ENCODE peak calls at places on chromosomes 16 and 17, in nine cellular contexts. V is body of pancreas; Q is CD8-positive, alpha-beta T cell; X is aorta; W is heart right ventricle; J is PC-9; A is tibial artery; H is left ventricle myocardium inferior; D is Peyer's patch. E is an unnamed sample. For H3K4me1 and H3K9me3, the result is how much of the 10 kb centered on the place peaks cover.

GRCh38 chr16:55570159-55570558 is 3.7 kb downstream of the CAPNS2 start:
- DNase-seq in A (no peak), H (no peak), V (no peak), W (no peak), Q (no peak), D (no peak), X (no peak), J (no peak), E (no peak)

GRCh38 chr17:15279011-15279477 is 13.9 kb upstream of the PMP22 start:
- DNase-seq in H (no peak), X (no peak), V (no peak), W (no peak), D (no peak), Q (no peak), A (no peak), J (no peak), E (no peak)

GRCh38 chr17:47615766-47616424 is 33.8 kb upstream of the KPNB1 start:
- DNase-seq in H (no peak), X (no peak), Q (no peak), A (no peak), D (no peak), J (no peak), W (no peak), V (no peak), E (no peak)

GRCh38 chr17:9371019-9371418 is 204.6 kb downstream of the STX8 start:
- DNase-seq in J (peak), A (no peak), H (no peak), X (no peak), D (no peak), V (no peak), Q (no peak), W (peak), E (no peak)

GRCh38 chr16:964696-965395 is 5.9 kb downstream of the LMF1 start:
- DNase-seq in X (no peak), J (peak), Q (peak), W (no peak), H (no peak), D (no peak), A (no peak), V (no peak), E (no peak)

GRCh38 chr17:5237541-5238016 is 2.9 kb upstream of the SCIMP start:
- DNase-seq in H (peak), D (peak), Q (peak), X (peak), A (peak), J (peak), W (peak), V (peak), E (peak)

GRCh38 chr17:78442648-78443128 is 64.2 kb downstream of the PGS1 start:
- DNase-seq in H (peak), D (no peak), X (peak), W (peak), A (peak), Q (no peak), J (no peak), V (peak), E (peak)

GRCh38 chr17:42233148-42233547 is 38.9 kb upstream of the GHDC start:
- DNase-seq in X (no peak), H (no peak), A (no peak), D (no peak), W (no peak), J (no peak), Q (no peak), V (no peak), E (no peak)

GRCh38 chr16:49706620-49707355 is 149.1 kb downstream of the ZNF423 start:
- DNase-seq in W (no peak), Q (no peak), J (no peak), V (no peak), X (no peak), A (no peak), D (no peak), H (no peak), E (no peak)

GRCh38 chr17:7888184-7888920 is at the start of gene CHD3:
- DNase-seq in Q (peak), X (no peak), D (peak), V (peak), J (peak), A (no peak), W (no peak), H (no peak), E (no peak)

DNA sequence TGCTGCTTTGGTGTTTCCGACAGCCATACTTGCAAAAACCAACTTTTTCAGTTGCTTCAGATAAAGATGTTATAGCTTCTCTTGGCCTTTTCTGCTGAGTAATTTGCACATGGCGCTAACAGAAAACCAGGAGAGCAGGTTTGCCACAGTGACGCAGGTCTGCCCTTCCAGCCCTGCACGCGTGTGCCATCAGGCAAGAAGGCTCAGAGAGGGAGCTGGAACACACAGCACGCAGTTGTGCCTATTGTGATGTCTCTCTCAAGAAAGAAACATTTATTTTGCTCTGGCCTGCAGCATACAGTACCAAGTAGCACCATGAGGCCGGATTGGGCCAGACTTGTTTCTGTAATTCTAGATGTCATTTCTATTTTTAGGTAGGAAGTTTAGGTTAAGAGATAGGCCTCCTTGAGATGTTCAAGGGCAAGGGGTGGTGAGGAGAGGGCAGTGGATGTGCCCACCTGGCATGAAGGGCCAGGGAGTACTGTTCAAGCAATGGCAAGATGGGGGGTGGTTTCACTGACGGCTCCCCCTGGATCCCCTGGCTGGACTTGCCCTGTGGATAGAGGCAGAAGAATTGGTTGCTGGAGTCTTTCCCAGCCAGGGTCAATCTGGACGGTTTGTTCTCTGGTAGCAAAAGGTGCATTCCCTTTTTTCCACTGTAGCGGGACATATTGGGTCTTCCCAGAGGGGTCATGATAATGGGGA is 1.9 kb downstream of the CBX2 start:
- DNase-seq in H (no peak), A (no peak), J (no peak), W (no peak), V (no peak), Q (no peak), X (peak), D (no peak), E (no peak)
- H3K4me1 ChIP-seq in H (under half), A (under half), J (under half), W (under half), V (under half), Q (under half), X (under half), D (under half), E (under half)

GRCh38 chr16:60636117-60636516 is 1400.1 kb downstream of the CDH8 start:
- DNase-seq in J (peak), Q (no peak), W (no peak), V (no peak), H (no peak), X (no peak), A (no peak), D (no peak), E (no peak)
- H3K9me3 ChIP-seq in J (under half), Q (under half), W (under half), V (under half), H (under half), X (under half), A (under half), D (under half), E (under half)

DNA sequence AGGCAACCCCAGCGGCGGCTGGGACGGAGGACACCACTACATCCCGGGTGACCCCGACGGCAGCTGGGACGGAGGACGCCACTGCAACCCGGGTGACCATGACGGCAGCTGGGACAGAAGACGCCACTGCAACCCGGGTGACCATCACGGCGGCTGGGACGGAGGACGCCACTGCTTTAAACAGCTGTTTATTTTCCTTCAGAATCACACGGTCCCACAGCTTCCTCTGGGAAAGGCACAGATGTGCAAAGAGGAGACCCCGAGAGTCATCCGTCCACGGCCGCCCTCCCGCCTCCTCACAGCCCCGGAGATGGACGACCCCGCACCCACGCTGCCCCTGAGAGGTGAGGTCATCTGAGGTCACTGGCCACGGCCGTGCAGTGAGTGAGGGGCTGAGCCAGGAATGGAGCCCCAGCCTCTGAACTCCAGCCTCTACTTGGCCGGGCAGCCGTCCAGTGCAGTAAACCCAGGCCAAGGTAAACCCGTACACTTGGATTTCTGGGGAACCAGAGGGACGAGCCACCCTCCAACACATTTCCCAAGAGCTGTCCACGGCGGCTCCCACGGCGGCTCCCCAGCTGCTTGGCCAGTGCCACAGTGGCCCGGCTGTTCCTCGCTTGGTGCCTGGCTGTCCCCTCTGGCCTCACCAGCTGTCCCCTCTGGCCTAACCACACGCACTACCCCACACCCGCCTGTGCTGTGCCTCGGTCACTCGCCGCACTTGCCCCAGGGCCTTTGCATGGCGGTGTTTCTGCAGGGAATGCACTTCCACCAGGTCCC is 43.2 kb upstream of the PABPN1L start:
- DNase-seq in V (peak), A (no peak), H (no peak), D (no peak), W (peak), J (no peak), Q (no peak), X (no peak), E (no peak)
- H3K4me1 ChIP-seq in V (under half), A (under half), H (half or more), D (under half), W (under half), J (under half), Q (under half), X (under half), E (under half)

GRCh38 chr17:22467720-22468119 is 775.4 kb downstream of the KCNJ18 start:
- DNase-seq in W (no peak), V (no peak), A (no peak), X (no peak), Q (no peak), D (no peak), H (no peak), J (no peak), E (no peak)
- H3K9me3 ChIP-seq in W (under half), V (under half), A (under half), X (under half), Q (under half), D (under half), H (under half), J (under half), E (under half)